ENCODE peak calls at places on chromosomes 4 and X, in eight cellular contexts. K, Z, S, U, D, H, T and R are unnamed samples.

GRCh38 chrX:100625985-100626491 is 10.6 kb downstream of the TSPAN6 start:
- DNase-seq in D (no peak), U (no peak), S (no peak), Z (no peak), K (no peak), H (peak), T (peak), R (no peak)

GRCh38 chr4:160772668-160773067 is 1391.1 kb downstream of the FSTL5 start:
- DNase-seq in Z (no peak), U (no peak), S (no peak), H (no peak), D (no peak), T (no peak), K (no peak), R (no peak)

GRCh38 chr4:91113130-91113706 is 986.0 kb downstream of the CCSER1 start:
- DNase-seq in Z (peak), S (no peak), K (no peak), T (no peak), U (no peak), D (peak), H (peak), R (no peak)

GRCh38 chr4:136319789-136320470 is 1212.4 kb downstream of the PCDH18 start:
- DNase-seq in T (no peak), Z (no peak), D (peak), S (no peak), H (no peak), K (no peak), U (no peak), R (no peak)

GRCh38 chr4:161382655-161383054 is 781.1 kb downstream of the FSTL5 start:
- DNase-seq in H (no peak), Z (no peak), D (no peak), S (no peak), U (no peak), T (no peak), K (no peak), R (no peak)

GRCh38 chrX:69618803-69619202 is 2.9 kb downstream of the EDA start:
- DNase-seq in D (peak), T (no peak), S (peak), K (no peak), U (no peak), Z (peak), H (no peak), R (no peak)

GRCh38 chr4:116880625-116881024 is 204.8 kb downstream of the TRAM1L1 start:
- DNase-seq in U (no peak), K (no peak), T (no peak), Z (no peak), H (no peak), D (no peak), S (no peak), R (no peak)

GRCh38 chr4:98688416-98689290 is 30.2 kb upstream of the TSPAN5 start:
- DNase-seq in K (no peak), Z (no peak), H (no peak), S (no peak), U (no peak), T (no peak), D (peak), R (no peak)

GRCh38 chr4:125313989-125314602 is 659 bp upstream of the FAT4 start:
- DNase-seq in S (no peak), D (no peak), K (no peak), Z (no peak), U (no peak), T (no peak), H (peak), R (no peak)

GRCh38 chrX:1491851-1492349 is 39.2 kb upstream of the ASMTL start:
- DNase-seq in Z (no peak), H (peak), S (no peak), D (no peak), K (peak), U (no peak), T (no peak), R (no peak)

GRCh38 chrX:84133023-84133422 is 55.0 kb downstream of the RPS6KA6 start:
- DNase-seq in T (no peak), K (no peak), D (no peak), S (no peak), H (no peak), Z (no peak), U (no peak), R (no peak)

GRCh38 chr4:115671581-115671980 is 558.2 kb upstream of the NDST4 start:
- DNase-seq in S (no peak), K (no peak), U (no peak), H (no peak), Z (no peak), D (no peak), T (no peak), R (no peak)

GRCh38 chr4:178090640-178091411 is 648.6 kb upstream of the AGA start:
- DNase-seq in S (no peak), K (no peak), T (no peak), Z (no peak), H (no peak), U (no peak), D (no peak), R (no peak)

GRCh38 chr4:7077371-7077770 is 9.5 kb upstream of the GRPEL1 start:
- DNase-seq in Z (no peak), D (no peak), H (no peak), K (no peak), T (no peak), S (no peak), U (no peak), R (no peak)

GRCh38 chrX:99572711-99573110 is 837.4 kb downstream of the PCDH19 start:
- DNase-seq in H (no peak), S (no peak), T (no peak), K (no peak), U (no peak), D (no peak), Z (no peak), R (no peak)

GRCh38 chr4:88737304-88738015 is 39.8 kb upstream of the NAP1L5 start:
- DNase-seq in U (no peak), H (peak), T (peak), Z (no peak), K (no peak), S (no peak), D (no peak), R (peak)

GRCh38 chr4:6889101-6889735 is 20.4 kb upstream of the TBC1D14 start:
- DNase-seq in D (no peak), K (peak), Z (no peak), T (no peak), U (no peak), H (no peak), S (no peak), R (no peak)